ENCODE peak calls at places on chromosomes 4 and X, in eight cellular contexts. One of them, this sample, is unnamed.

GRCh38 chr4:53592686-53593641 is 1.7 kb upstream of the LNX1 start:
- DNase-seq in SK-N-SH: no peak
- DNase-seq in HCT116: no peak
- DNase-seq in MM.1S: no peak
- DNase-seq in PC-3: no peak
- DNase-seq in GM23248: no peak
- DNase-seq in hepatocyte: peak; percentile 87
- DNase-seq in GM23338: peak; percentile 93
- DNase-seq in this sample: no peak

GRCh38 chr4:2330119-2331042 is 68.5 kb upstream of the MXD4 start:
- DNase-seq in HCT116: peak; percentile 40
- DNase-seq in PC-3: peak; percentile 88
- DNase-seq in GM23248: peak; percentile 94
- DNase-seq in SK-N-SH: no peak
- DNase-seq in hepatocyte: peak; percentile 65
- DNase-seq in MM.1S: no peak
- DNase-seq in GM23338: no peak
- DNase-seq in this sample: no peak

GRCh38 chrX:105190252-105190853 is 30.1 kb downstream of the TEX13A start:
- DNase-seq in GM23248: peak; percentile 10
- DNase-seq in PC-3: peak; percentile 74
- DNase-seq in hepatocyte: peak; percentile 50
- DNase-seq in GM23338: peak; percentile 36
- DNase-seq in MM.1S: peak; percentile 42
- DNase-seq in SK-N-SH: peak; percentile 7
- DNase-seq in HCT116: no peak
- DNase-seq in this sample: peak; percentile 9

GRCh38 chr4:8821151-8821950 is 50.3 kb downstream of the HMX1 start:
- DNase-seq in SK-N-SH: peak; percentile 4
- DNase-seq in hepatocyte: no peak
- DNase-seq in PC-3: no peak
- DNase-seq in MM.1S: no peak
- DNase-seq in HCT116: no peak
- DNase-seq in GM23338: no peak
- DNase-seq in GM23248: no peak
- DNase-seq in this sample: no peak

GRCh38 chr4:151766691-151767090 is 5.9 kb upstream of the GATB start:
- DNase-seq in HCT116: peak; percentile 6
- DNase-seq in SK-N-SH: no peak
- DNase-seq in hepatocyte: no peak
- DNase-seq in PC-3: peak; percentile 32
- DNase-seq in GM23338: peak; percentile 40
- DNase-seq in MM.1S: no peak
- DNase-seq in GM23248: no peak
- DNase-seq in this sample: no peak

GRCh38 chrX:106378616-106379015 is 210.5 kb downstream of the PWWP3B start:
- DNase-seq in PC-3: no peak
- DNase-seq in HCT116: no peak
- DNase-seq in GM23338: no peak
- DNase-seq in MM.1S: peak; percentile 49
- DNase-seq in GM23248: no peak
- DNase-seq in hepatocyte: no peak
- DNase-seq in SK-N-SH: no peak
- DNase-seq in this sample: no peak

GRCh38 chrX:2784026-2784425 is 32.2 kb downstream of the XG start:
- DNase-seq in SK-N-SH: no peak
- DNase-seq in HCT116: no peak
- DNase-seq in GM23248: no peak
- DNase-seq in GM23338: no peak
- DNase-seq in MM.1S: no peak
- DNase-seq in PC-3: no peak
- DNase-seq in hepatocyte: no peak
- DNase-seq in this sample: no peak

GRCh38 chrX:46325312-46325877 is 219.8 kb downstream of the ZNF674 start:
- DNase-seq in hepatocyte: peak; percentile 44
- DNase-seq in GM23248: peak; percentile 77
- DNase-seq in SK-N-SH: no peak
- DNase-seq in GM23338: peak; percentile 58
- DNase-seq in MM.1S: no peak
- DNase-seq in HCT116: peak; percentile 86
- DNase-seq in PC-3: peak; percentile 96
- DNase-seq in this sample: no peak

GRCh38 chr4:127188847-127189246 is 443.9 kb upstream of the INTU start:
- DNase-seq in SK-N-SH: no peak
- DNase-seq in MM.1S: no peak
- DNase-seq in hepatocyte: no peak
- DNase-seq in HCT116: peak; percentile 7
- DNase-seq in GM23338: peak; percentile 54
- DNase-seq in GM23248: no peak
- DNase-seq in PC-3: peak; percentile 3
- DNase-seq in this sample: no peak

GRCh38 chr4:78627046-78627965 is 75.7 kb downstream of the ANXA3 start:
- DNase-seq in GM23248: no peak
- DNase-seq in PC-3: peak; percentile 67
- DNase-seq in MM.1S: peak; percentile 79
- DNase-seq in hepatocyte: peak; percentile 64
- DNase-seq in GM23338: no peak
- DNase-seq in HCT116: no peak
- DNase-seq in SK-N-SH: no peak
- DNase-seq in this sample: no peak

GRCh38 chr4:39446842-39447573 is 11.7 kb downstream of the RPL9 start:
- DNase-seq in hepatocyte: peak; percentile 73
- DNase-seq in GM23338: peak; percentile 91
- DNase-seq in HCT116: no peak
- DNase-seq in MM.1S: no peak
- DNase-seq in SK-N-SH: no peak
- DNase-seq in PC-3: peak; percentile 18
- DNase-seq in GM23248: peak; percentile 82
- DNase-seq in this sample: no peak

GRCh38 chr4:142697303-142697702 is 148.8 kb downstream of the INPP4B start:
- DNase-seq in PC-3: peak; percentile 47
- DNase-seq in HCT116: no peak
- DNase-seq in GM23338: no peak
- DNase-seq in hepatocyte: no peak
- DNase-seq in SK-N-SH: no peak
- DNase-seq in MM.1S: no peak
- DNase-seq in GM23248: no peak
- DNase-seq in this sample: no peak

GRCh38 chr4:84680956-84681355 is 98.0 kb downstream of the CDS1 start:
- DNase-seq in MM.1S: no peak
- DNase-seq in hepatocyte: no peak
- DNase-seq in SK-N-SH: no peak
- DNase-seq in HCT116: no peak
- DNase-seq in GM23248: no peak
- DNase-seq in PC-3: no peak
- DNase-seq in GM23338: no peak
- DNase-seq in this sample: no peak

GRCh38 chr4:38560763-38561558 is 103.0 kb upstream of the KLF3 start:
- DNase-seq in hepatocyte: no peak
- DNase-seq in GM23338: no peak
- DNase-seq in PC-3: peak; percentile 11
- DNase-seq in GM23248: no peak
- DNase-seq in HCT116: no peak
- DNase-seq in MM.1S: no peak
- DNase-seq in SK-N-SH: no peak
- DNase-seq in this sample: no peak

DNA sequence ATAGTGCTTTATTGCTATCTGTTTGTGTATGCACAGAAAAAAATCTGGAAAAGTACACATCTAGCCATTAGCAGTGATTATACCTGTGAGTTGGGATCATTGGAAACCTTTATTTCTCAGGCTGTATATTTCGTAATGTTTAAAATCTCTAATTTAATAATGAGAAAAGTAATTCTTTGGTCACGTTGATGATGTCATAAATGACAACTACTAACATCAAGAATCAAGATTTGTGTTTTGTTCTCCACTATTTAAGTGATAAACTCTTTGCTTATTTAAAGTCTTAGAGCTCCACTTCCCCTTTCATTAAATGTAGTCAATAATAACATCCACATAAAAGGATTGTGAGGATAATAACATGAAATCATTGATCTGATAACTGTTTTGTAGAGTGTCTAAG is 126.2 kb downstream of the TMA16 start:
- DNase-seq in SK-N-SH: no peak
- DNase-seq in hepatocyte: no peak
- DNase-seq in GM23248: no peak
- DNase-seq in MM.1S: no peak
- DNase-seq in GM23338: no peak
- DNase-seq in PC-3: no peak
- DNase-seq in HCT116: no peak
- DNase-seq in this sample: no peak
- H2AFZ ChIP-seq in SK-N-SH: no peak overlapping the region
- H2AFZ ChIP-seq in hepatocyte: no peak overlapping the region
- H2AFZ ChIP-seq in GM23248: no peak overlapping the region
- H2AFZ ChIP-seq in MM.1S: no peak overlapping the region
- H2AFZ ChIP-seq in GM23338: no peak overlapping the region
- H2AFZ ChIP-seq in PC-3: no peak overlapping the region
- H2AFZ ChIP-seq in HCT116: no peak overlapping the region
- H2AFZ ChIP-seq in this sample: no peak overlapping the region

DNA sequence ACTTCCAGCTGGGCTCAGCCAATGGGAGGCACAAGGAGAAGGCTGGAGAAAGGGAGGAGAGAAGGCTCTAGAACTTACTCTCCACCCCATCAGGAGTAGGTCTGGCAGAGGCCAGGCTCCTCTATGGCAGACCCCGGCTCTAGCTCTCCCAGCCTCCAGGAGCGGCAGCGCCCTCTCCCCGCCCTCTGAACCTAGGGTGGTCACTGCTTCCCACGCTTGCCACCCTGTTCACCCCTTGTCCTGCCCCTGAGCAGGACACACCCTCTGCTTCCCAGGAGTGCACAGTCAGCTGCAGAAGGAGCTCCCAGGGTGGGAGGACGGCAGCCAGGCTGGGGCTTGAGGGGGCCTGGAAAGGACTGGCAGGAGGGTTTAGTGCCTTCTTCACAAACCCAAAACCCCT is 53.0 kb upstream of the CRMP1 start:
- DNase-seq in SK-N-SH: no peak
- DNase-seq in HCT116: no peak
- DNase-seq in GM23248: no peak
- DNase-seq in MM.1S: no peak
- DNase-seq in hepatocyte: no peak
- DNase-seq in PC-3: no peak
- DNase-seq in GM23338: no peak
- DNase-seq in this sample: no peak
- TF ChIP-seq EZH2phosphoT487 in SK-N-SH: no peak
- TF ChIP-seq EZH2phosphoT487 in HCT116: no peak
- TF ChIP-seq EZH2phosphoT487 in GM23248: no peak
- TF ChIP-seq EZH2phosphoT487 in MM.1S: no peak
- TF ChIP-seq EZH2phosphoT487 in hepatocyte: no peak
- TF ChIP-seq EZH2phosphoT487 in PC-3: no peak
- TF ChIP-seq EZH2phosphoT487 in GM23338: no peak
- TF ChIP-seq EZH2phosphoT487 in this sample: no peak

GRCh38 chr4:83362492-83363329 is 28.1 kb upstream of the HPSE start:
- DNase-seq in PC-3: peak; percentile 38
- DNase-seq in SK-N-SH: peak; percentile 10
- DNase-seq in HCT116: no peak
- DNase-seq in GM23338: peak; percentile 33
- DNase-seq in GM23248: peak; percentile 65
- DNase-seq in MM.1S: peak; percentile 32
- DNase-seq in hepatocyte: peak; percentile 51
- DNase-seq in this sample: peak; percentile 63
- H3K9me2 ChIP-seq in PC-3: no peaks in the 10 kb centered on the region
- H3K9me2 ChIP-seq in SK-N-SH: no peaks in the 10 kb centered on the region
- H3K9me2 ChIP-seq in HCT116: no peaks in the 10 kb centered on the region
- H3K9me2 ChIP-seq in GM23338: peaks cover 8% of the 10 kb centered on the region
- H3K9me2 ChIP-seq in GM23248: no peaks in the 10 kb centered on the region
- H3K9me2 ChIP-seq in MM.1S: no peaks in the 10 kb centered on the region
- H3K9me2 ChIP-seq in hepatocyte: no peaks in the 10 kb centered on the region
- H3K9me2 ChIP-seq in this sample: no peaks in the 10 kb centered on the region

GRCh38 chr4:123987408-123987807 is 590.8 kb downstream of the SPRY1 start:
- DNase-seq in SK-N-SH: no peak
- DNase-seq in PC-3: no peak
- DNase-seq in MM.1S: no peak
- DNase-seq in GM23248: peak; percentile 4
- DNase-seq in HCT116: no peak
- DNase-seq in hepatocyte: no peak
- DNase-seq in GM23338: no peak
- DNase-seq in this sample: no peak

GRCh38 chr4:123980736-123981285 is 584.2 kb downstream of the SPRY1 start:
- DNase-seq in PC-3: no peak
- DNase-seq in hepatocyte: no peak
- DNase-seq in MM.1S: no peak
- DNase-seq in HCT116: no peak
- DNase-seq in GM23248: no peak
- DNase-seq in SK-N-SH: no peak
- DNase-seq in GM23338: no peak
- DNase-seq in this sample: no peak

GRCh38 chr4:123984881-123985280 is 588.3 kb downstream of the SPRY1 start:
- DNase-seq in MM.1S: no peak
- DNase-seq in GM23338: no peak
- DNase-seq in HCT116: no peak
- DNase-seq in SK-N-SH: no peak
- DNase-seq in PC-3: no peak
- DNase-seq in hepatocyte: no peak
- DNase-seq in GM23248: no peak
- DNase-seq in this sample: no peak

GRCh38 chr4:123990310-123990709 is 593.7 kb downstream of the SPRY1 start:
- DNase-seq in HCT116: no peak
- DNase-seq in PC-3: no peak
- DNase-seq in hepatocyte: no peak
- DNase-seq in MM.1S: no peak
- DNase-seq in SK-N-SH: no peak
- DNase-seq in GM23248: no peak
- DNase-seq in GM23338: no peak
- DNase-seq in this sample: no peak

DNA sequence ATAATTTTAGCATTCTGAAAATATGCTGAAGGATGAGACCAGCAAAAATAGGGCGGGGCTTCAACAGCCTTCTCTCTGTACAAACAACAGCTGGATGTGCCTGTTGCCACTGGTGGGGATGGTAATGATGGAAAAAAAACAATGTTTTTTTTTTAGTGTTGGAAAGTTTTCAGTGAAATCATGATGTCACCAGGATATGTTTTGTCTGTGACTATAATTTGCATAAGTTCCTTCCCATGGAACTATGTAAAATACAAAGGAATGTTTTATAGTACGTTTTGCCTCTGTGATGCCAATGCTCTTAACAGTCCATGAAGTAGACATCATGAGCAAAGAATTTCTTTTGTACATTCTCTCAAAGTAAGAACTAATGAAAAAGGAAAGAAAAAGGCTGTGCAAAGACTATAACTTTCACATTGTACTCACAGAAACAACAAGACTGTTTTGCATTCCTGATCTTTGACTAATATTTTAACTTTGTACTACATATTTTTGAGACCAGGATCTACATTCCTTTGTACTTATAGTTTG is 589.7 kb downstream of the SPRY1 start:
- DNase-seq in GM23338: no peak
- DNase-seq in SK-N-SH: no peak
- DNase-seq in hepatocyte: no peak
- DNase-seq in PC-3: peak; percentile 72
- DNase-seq in GM23248: peak; percentile 91
- DNase-seq in HCT116: no peak
- DNase-seq in MM.1S: no peak
- DNase-seq in this sample: no peak
- H2AFZ ChIP-seq in GM23338: no peak overlapping the region
- H2AFZ ChIP-seq in SK-N-SH: peak overlapping the region; percentile 5
- H2AFZ ChIP-seq in hepatocyte: peak overlapping the region; percentile 1
- H2AFZ ChIP-seq in PC-3: peak overlapping the region; percentile 28
- H2AFZ ChIP-seq in GM23248: peak overlapping the region; percentile 21
- H2AFZ ChIP-seq in HCT116: peak overlapping the region; percentile 22
- H2AFZ ChIP-seq in MM.1S: no peak overlapping the region
- H2AFZ ChIP-seq in this sample: no peak overlapping the region